ENCODE peak calls at places on chromosomes 13 and 19, in five cellular contexts. One of them, this sample, is unnamed.
A peak's percentile ranks its signal among the peaks of the same experiment; 100 is the strongest.

GRCh38 chr19:29155683-29156082 is 57.3 kb downstream of the UQCRFS1 start:
- DNase-seq in HT-29: no peak
- DNase-seq in effector CD4-positive, alpha-beta T cell: no peak
- DNase-seq in stimulated activated CD4-positive, alpha-beta T cell treated with anti-CD3 and anti-CD28 coated beads, Interleukin-4, amount 100 ng/mL, for 24 hours: no peak
- DNase-seq in AG10803: no peak
- DNase-seq in this sample: no peak

GRCh38 chr13:97781891-97782305 is 171.6 kb upstream of the IPO5 start:
- DNase-seq in HT-29: no peak
- DNase-seq in effector CD4-positive, alpha-beta T cell: no peak
- DNase-seq in stimulated activated CD4-positive, alpha-beta T cell treated with anti-CD3 and anti-CD28 coated beads, Interleukin-4, amount 100 ng/mL, for 24 hours: no peak
- DNase-seq in AG10803: no peak
- DNase-seq in this sample: no peak

GRCh38 chr13:95834134-95834765 is 157.3 kb downstream of the DNAJC3 start:
- DNase-seq in HT-29: peak; percentile 91
- DNase-seq in effector CD4-positive, alpha-beta T cell: peak; percentile 47
- DNase-seq in stimulated activated CD4-positive, alpha-beta T cell treated with anti-CD3 and anti-CD28 coated beads, Interleukin-4, amount 100 ng/mL, for 24 hours: peak; percentile 64
- DNase-seq in AG10803: peak; percentile 58
- DNase-seq in this sample: peak; percentile 42

GRCh38 chr13:95251641-95252040 is 49.6 kb downstream of the ABCC4 start:
- DNase-seq in HT-29: no peak
- DNase-seq in effector CD4-positive, alpha-beta T cell: no peak
- DNase-seq in stimulated activated CD4-positive, alpha-beta T cell treated with anti-CD3 and anti-CD28 coated beads, Interleukin-4, amount 100 ng/mL, for 24 hours: no peak
- DNase-seq in AG10803: no peak
- DNase-seq in this sample: no peak

GRCh38 chr19:5090780-5091575 is 122.1 kb downstream of the KDM4B start:
- DNase-seq in HT-29: no peak
- DNase-seq in effector CD4-positive, alpha-beta T cell: no peak
- DNase-seq in stimulated activated CD4-positive, alpha-beta T cell treated with anti-CD3 and anti-CD28 coated beads, Interleukin-4, amount 100 ng/mL, for 24 hours: no peak
- DNase-seq in AG10803: peak; percentile 73
- DNase-seq in this sample: no peak

GRCh38 chr13:50529154-50529882 is 314.2 kb downstream of the DLEU7 start:
- DNase-seq in HT-29: peak; percentile 80
- DNase-seq in effector CD4-positive, alpha-beta T cell: no peak
- DNase-seq in stimulated activated CD4-positive, alpha-beta T cell treated with anti-CD3 and anti-CD28 coated beads, Interleukin-4, amount 100 ng/mL, for 24 hours: peak; percentile 22
- DNase-seq in AG10803: peak; percentile 84
- DNase-seq in this sample: no peak

GRCh38 chr19:49888478-49888901 is 8.2 kb downstream of the IL4I1 start:
- DNase-seq in HT-29: peak; percentile 59
- DNase-seq in effector CD4-positive, alpha-beta T cell: no peak
- DNase-seq in stimulated activated CD4-positive, alpha-beta T cell treated with anti-CD3 and anti-CD28 coated beads, Interleukin-4, amount 100 ng/mL, for 24 hours: no peak
- DNase-seq in AG10803: no peak
- DNase-seq in this sample: no peak

GRCh38 chr19:38718747-38719543 is 25.3 kb downstream of the CAPN12 start:
- DNase-seq in HT-29: peak; percentile 85
- DNase-seq in effector CD4-positive, alpha-beta T cell: no peak
- DNase-seq in stimulated activated CD4-positive, alpha-beta T cell treated with anti-CD3 and anti-CD28 coated beads, Interleukin-4, amount 100 ng/mL, for 24 hours: no peak
- DNase-seq in AG10803: peak; percentile 76
- DNase-seq in this sample: no peak

GRCh38 chr19:16447015-16447384 is 24.8 kb downstream of the EPS15L1 start:
- DNase-seq in HT-29: no peak
- DNase-seq in effector CD4-positive, alpha-beta T cell: no peak
- DNase-seq in stimulated activated CD4-positive, alpha-beta T cell treated with anti-CD3 and anti-CD28 coated beads, Interleukin-4, amount 100 ng/mL, for 24 hours: peak; percentile 28
- DNase-seq in AG10803: peak; percentile 86
- DNase-seq in this sample: no peak

GRCh38 chr13:111184685-111185401 is 69.7 kb downstream of the ARHGEF7 start:
- DNase-seq in HT-29: no peak
- DNase-seq in effector CD4-positive, alpha-beta T cell: no peak
- DNase-seq in stimulated activated CD4-positive, alpha-beta T cell treated with anti-CD3 and anti-CD28 coated beads, Interleukin-4, amount 100 ng/mL, for 24 hours: peak; percentile 24
- DNase-seq in AG10803: no peak
- DNase-seq in this sample: no peak

GRCh38 chr13:104816716-104817115 is 1718.7 kb downstream of the EFNB2 start:
- DNase-seq in HT-29: no peak
- DNase-seq in effector CD4-positive, alpha-beta T cell: no peak
- DNase-seq in stimulated activated CD4-positive, alpha-beta T cell treated with anti-CD3 and anti-CD28 coated beads, Interleukin-4, amount 100 ng/mL, for 24 hours: no peak
- DNase-seq in AG10803: no peak
- DNase-seq in this sample: no peak

GRCh38 chr19:33794578-33795369 is 1.9 kb upstream of the KCTD15 start:
- DNase-seq in HT-29: peak; percentile 22
- DNase-seq in effector CD4-positive, alpha-beta T cell: no peak
- DNase-seq in stimulated activated CD4-positive, alpha-beta T cell treated with anti-CD3 and anti-CD28 coated beads, Interleukin-4, amount 100 ng/mL, for 24 hours: no peak
- DNase-seq in AG10803: no peak
- DNase-seq in this sample: no peak

GRCh38 chr13:77751513-77752456 is 54.3 kb downstream of the SLAIN1 start:
- DNase-seq in HT-29: peak; percentile 73
- DNase-seq in effector CD4-positive, alpha-beta T cell: peak; percentile 27
- DNase-seq in stimulated activated CD4-positive, alpha-beta T cell treated with anti-CD3 and anti-CD28 coated beads, Interleukin-4, amount 100 ng/mL, for 24 hours: peak; percentile 60
- DNase-seq in AG10803: peak; percentile 43
- DNase-seq in this sample: peak; percentile 23

GRCh38 chr19:17946965-17947784 is 14.4 kb downstream of the CCDC124 start:
- DNase-seq in HT-29: peak; percentile 29
- DNase-seq in effector CD4-positive, alpha-beta T cell: peak; percentile 33
- DNase-seq in stimulated activated CD4-positive, alpha-beta T cell treated with anti-CD3 and anti-CD28 coated beads, Interleukin-4, amount 100 ng/mL, for 24 hours: no peak
- DNase-seq in AG10803: no peak
- DNase-seq in this sample: peak; percentile 23

GRCh38 chr13:97495678-97496077 is 61.7 kb downstream of the RAP2A start:
- DNase-seq in HT-29: no peak
- DNase-seq in effector CD4-positive, alpha-beta T cell: no peak
- DNase-seq in stimulated activated CD4-positive, alpha-beta T cell treated with anti-CD3 and anti-CD28 coated beads, Interleukin-4, amount 100 ng/mL, for 24 hours: no peak
- DNase-seq in AG10803: no peak
- DNase-seq in this sample: no peak

GRCh38 chr19:2475018-2475701 is 767 bp upstream of the GADD45B start:
- DNase-seq in HT-29: peak; percentile 25
- DNase-seq in effector CD4-positive, alpha-beta T cell: peak; percentile 36
- DNase-seq in stimulated activated CD4-positive, alpha-beta T cell treated with anti-CD3 and anti-CD28 coated beads, Interleukin-4, amount 100 ng/mL, for 24 hours: peak; percentile 62
- DNase-seq in AG10803: peak; percentile 58
- DNase-seq in this sample: peak; percentile 37

GRCh38 chr19:51480590-51480989 is 2.3 kb downstream of the CEACAM18 start:
- DNase-seq in HT-29: peak; percentile 75
- DNase-seq in effector CD4-positive, alpha-beta T cell: no peak
- DNase-seq in stimulated activated CD4-positive, alpha-beta T cell treated with anti-CD3 and anti-CD28 coated beads, Interleukin-4, amount 100 ng/mL, for 24 hours: peak; percentile 29
- DNase-seq in AG10803: no peak
- DNase-seq in this sample: no peak

GRCh38 chr19:409515-410242 is 732 bp upstream of the C2CD4C start:
- DNase-seq in HT-29: no peak
- DNase-seq in effector CD4-positive, alpha-beta T cell: no peak
- DNase-seq in stimulated activated CD4-positive, alpha-beta T cell treated with anti-CD3 and anti-CD28 coated beads, Interleukin-4, amount 100 ng/mL, for 24 hours: no peak
- DNase-seq in AG10803: no peak
- DNase-seq in this sample: no peak

GRCh38 chr13:69580255-69580654 is 527.4 kb upstream of the ATXN8OS start:
- DNase-seq in HT-29: no peak
- DNase-seq in effector CD4-positive, alpha-beta T cell: no peak
- DNase-seq in stimulated activated CD4-positive, alpha-beta T cell treated with anti-CD3 and anti-CD28 coated beads, Interleukin-4, amount 100 ng/mL, for 24 hours: no peak
- DNase-seq in AG10803: no peak
- DNase-seq in this sample: no peak